ENCODE peak calls at places on chromosomes 13 and 19, in nine cellular contexts. G, V, Q, M, S, J, W, C and I are unnamed samples.

GRCh38 chr13:26964278-26965057 is 203.9 kb upstream of the GPR12 start:
- DNase-seq in G (no peak), V (no peak), Q (no peak), M (no peak), S (no peak), J (no peak), W (peak), C (no peak), I (no peak)

GRCh38 chr19:35718345-35719041 is 690 bp downstream of the KMT2B start:
- DNase-seq in G (peak), V (no peak), Q (no peak), M (no peak), S (peak), J (peak), W (no peak), C (peak), I (no peak)

GRCh38 chr13:45368571-45368970 is 27.6 kb upstream of the TPT1 start:
- DNase-seq in G (no peak), V (no peak), Q (no peak), M (no peak), S (no peak), J (no peak), W (no peak), C (no peak), I (no peak)

GRCh38 chr19:2527171-2527570 is 51.2 kb downstream of the GADD45B start:
- DNase-seq in G (no peak), V (no peak), Q (no peak), M (no peak), S (no peak), J (no peak), W (no peak), C (no peak), I (no peak)

GRCh38 chr19:4991996-4992698 is 23.2 kb downstream of the KDM4B start:
- DNase-seq in G (no peak), V (no peak), Q (no peak), M (no peak), S (no peak), J (no peak), W (no peak), C (no peak), I (no peak)

GRCh38 chr13:25292301-25292700 is 5.0 kb upstream of the MTMR6 start:
- DNase-seq in G (no peak), V (no peak), Q (no peak), M (no peak), S (no peak), J (no peak), W (no peak), C (peak), I (no peak)

GRCh38 chr13:25372275-25373081 is 704 bp downstream of the ATP8A2 start:
- DNase-seq in G (peak), V (peak), Q (no peak), M (no peak), S (no peak), J (no peak), W (no peak), C (peak), I (no peak)

GRCh38 chr19:37334179-37335071 is 36.5 kb upstream of the ZNF527 start:
- DNase-seq in G (peak), V (peak), Q (peak), M (peak), S (peak), J (peak), W (peak), C (peak), I (peak)

GRCh38 chr13:76799696-76800095 is 86.5 kb downstream of the KCTD12 start:
- DNase-seq in G (no peak), V (no peak), Q (no peak), M (no peak), S (no peak), J (no peak), W (no peak), C (no peak), I (no peak)

GRCh38 chr19:593505-593904 is 3.8 kb downstream of the HCN2 start:
- DNase-seq in G (no peak), V (no peak), Q (no peak), M (no peak), S (no peak), J (no peak), W (no peak), C (no peak), I (no peak)

GRCh38 chr13:109919715-109920375 is 133.5 kb upstream of the IRS2 start:
- DNase-seq in G (no peak), V (no peak), Q (no peak), M (no peak), S (no peak), J (no peak), W (peak), C (peak), I (no peak)

GRCh38 chr13:62760724-62761123 is 1345.1 kb upstream of the PCDH20 start:
- DNase-seq in G (no peak), V (no peak), Q (no peak), M (no peak), S (no peak), J (no peak), W (no peak), C (no peak), I (no peak)

GRCh38 chr19:11331502-11331901 is 8.0 kb downstream of the RAB3D start:
- DNase-seq in G (no peak), V (no peak), Q (no peak), M (no peak), S (no peak), J (no peak), W (no peak), C (no peak), I (no peak)

GRCh38 chr13:32940601-32941000 is 75.6 kb upstream of the KL start:
- DNase-seq in G (no peak), V (no peak), Q (no peak), M (no peak), S (peak), J (no peak), W (peak), C (peak), I (no peak)

GRCh38 chr19:38287604-38288003 is 16.4 kb upstream of the C19orf33 start:
- DNase-seq in G (no peak), V (no peak), Q (no peak), M (no peak), S (peak), J (no peak), W (no peak), C (no peak), I (no peak)

GRCh38 chr19:45716314-45717130 is 14.2 kb downstream of the FBXO46 start:
- DNase-seq in G (peak), V (no peak), Q (peak), M (no peak), S (no peak), J (peak), W (peak), C (peak), I (no peak)

GRCh38 chr19:9641810-9642209 is 20.8 kb upstream of the ZNF561 start:
- DNase-seq in G (no peak), V (no peak), Q (no peak), M (no peak), S (no peak), J (no peak), W (no peak), C (no peak), I (no peak)

GRCh38 chr13:28412981-28413380 is 81.9 kb downstream of the FLT1 start:
- DNase-seq in G (no peak), V (no peak), Q (no peak), M (no peak), S (peak), J (no peak), W (no peak), C (no peak), I (no peak)

GRCh38 chr19:343941-344624 is 513 bp downstream of the MIER2 start:
- DNase-seq in G (peak), V (no peak), Q (no peak), M (no peak), S (peak), J (no peak), W (peak), C (peak), I (no peak)

GRCh38 chr19:2458054-2458453 is 1.3 kb upstream of the LMNB2 start:
- DNase-seq in G (no peak), V (no peak), Q (no peak), M (no peak), S (no peak), J (no peak), W (no peak), C (no peak), I (no peak)

GRCh38 chr19:55117063-55117635 is 288 bp downstream of the PPP1R12C start:
- DNase-seq in G (peak), V (no peak), Q (no peak), M (no peak), S (no peak), J (peak), W (no peak), C (peak), I (no peak)

GRCh38 chr19:46776927-46777911 is 11.2 kb downstream of the SLC1A5 start:
- DNase-seq in G (peak), V (no peak), Q (no peak), M (no peak), S (no peak), J (no peak), W (no peak), C (no peak), I (no peak)

GRCh38 chr19:50173144-50173543 is 10.1 kb upstream of the IZUMO2 start:
- DNase-seq in G (no peak), V (no peak), Q (no peak), M (no peak), S (no peak), J (peak), W (no peak), C (no peak), I (no peak)

GRCh38 chr19:36898422-36898821 is 17.7 kb downstream of the ZNF829 start:
- DNase-seq in G (no peak), V (no peak), Q (no peak), M (no peak), S (no peak), J (no peak), W (no peak), C (no peak), I (no peak)

GRCh38 chr19:29978139-29978538 is 36.1 kb downstream of the URI1 start:
- DNase-seq in G (no peak), V (no peak), Q (no peak), M (no peak), S (no peak), J (no peak), W (peak), C (no peak), I (no peak)

GRCh38 chr13:53191091-53191490 is 162.5 kb downstream of the OLFM4 start:
- DNase-seq in G (peak), V (no peak), Q (no peak), M (no peak), S (no peak), J (no peak), W (no peak), C (no peak), I (no peak)

GRCh38 chr19:57279418-57280164 is 694 bp upstream of the ZNF460 start:
- DNase-seq in G (peak), V (peak), Q (peak), M (peak), S (peak), J (peak), W (peak), C (peak), I (peak)

GRCh38 chr13:83452292-83452950 is 429.9 kb downstream of the SLITRK1 start:
- DNase-seq in G (peak), V (no peak), Q (no peak), M (no peak), S (no peak), J (no peak), W (no peak), C (no peak), I (no peak)

GRCh38 chr13:109764474-109765292 is 21.7 kb downstream of the IRS2 start:
- DNase-seq in G (no peak), V (no peak), Q (no peak), M (no peak), S (no peak), J (no peak), W (no peak), C (peak), I (no peak)

GRCh38 chr13:93776936-93777335 is 550.3 kb downstream of the GPC6 start:
- DNase-seq in G (no peak), V (no peak), Q (no peak), M (no peak), S (no peak), J (no peak), W (peak), C (peak), I (no peak)

GRCh38 chr13:47337781-47338507 is 441.1 kb upstream of the HTR2A start:
- DNase-seq in G (peak), V (no peak), Q (no peak), M (no peak), S (no peak), J (no peak), W (peak), C (peak), I (no peak)

GRCh38 chr19:5665781-5666513 is 14.4 kb downstream of the MICOS13 start:
- DNase-seq in G (no peak), V (no peak), Q (no peak), M (no peak), S (no peak), J (no peak), W (peak), C (peak), I (no peak)

GRCh38 chr19:40601061-40601973 is at the start of gene LTBP4:
- DNase-seq in G (peak), V (no peak), Q (no peak), M (peak), S (peak), J (peak), W (no peak), C (peak), I (no peak)
- TF ChIP-seq CTCF in G (no peak), V (peak), Q (no peak), M (peak), S (no peak), J (no peak), W (no peak), C (no peak), I (peak)

GRCh38 chr13:51599444-51600176 is 15.3 kb downstream of the WDFY2 start:
- DNase-seq in G (no peak), V (no peak), Q (no peak), M (no peak), S (no peak), J (no peak), W (no peak), C (no peak), I (no peak)
- TF ChIP-seq CTCF in G (peak), V (no peak), Q (no peak), M (no peak), S (no peak), J (no peak), W (no peak), C (no peak), I (peak)

DNA sequence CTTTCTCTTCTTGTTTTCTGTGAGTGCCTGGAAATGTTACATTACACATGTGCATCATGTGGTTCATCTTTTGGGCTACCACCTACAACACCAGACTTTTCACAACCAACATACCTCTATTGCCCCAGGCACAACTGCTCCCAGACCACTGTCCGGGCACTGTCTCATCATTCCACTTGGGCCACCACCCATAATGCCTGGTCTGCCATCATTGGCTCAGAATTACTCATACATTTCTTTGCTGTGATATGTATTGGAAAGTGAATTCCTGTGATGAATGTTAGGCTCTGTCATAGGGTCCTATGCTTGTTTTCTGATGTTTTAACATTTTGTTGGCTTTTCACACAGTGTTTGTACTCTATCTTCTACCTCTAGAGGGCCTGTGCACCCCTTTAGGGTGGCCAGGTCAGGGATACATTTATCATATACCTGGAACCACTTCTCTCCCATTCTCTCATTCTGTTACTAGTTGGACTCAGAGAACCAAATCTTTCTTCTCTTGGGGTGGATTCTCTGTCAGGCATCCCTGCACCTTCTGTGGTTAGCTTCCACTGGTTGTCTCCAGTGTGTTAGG is 172.8 kb downstream of the NHLRC3 start:
- DNase-seq in G (no peak), V (no peak), Q (no peak), M (no peak), S (no peak), J (no peak), W (no peak), C (peak), I (no peak)
- TF ChIP-seq CTCF in G (peak), V (no peak), Q (no peak), M (no peak), S (no peak), J (no peak), W (no peak), C (no peak), I (no peak)

GRCh38 chr19:13153627-13154240 is 3.5 kb downstream of the IER2 start:
- DNase-seq in G (no peak), V (peak), Q (no peak), M (peak), S (peak), J (peak), W (peak), C (peak), I (no peak)

GRCh38 chr19:13154241-13154778 is 4.1 kb downstream of the IER2 start:
- DNase-seq in G (peak), V (peak), Q (peak), M (peak), S (peak), J (peak), W (peak), C (peak), I (no peak)

GRCh38 chr19:13152356-13152853 is 2.2 kb downstream of the IER2 start:
- DNase-seq in G (no peak), V (no peak), Q (no peak), M (no peak), S (no peak), J (no peak), W (no peak), C (no peak), I (no peak)

GRCh38 chr19:13151605-13152355 is 1.6 kb downstream of the IER2 start:
- DNase-seq in G (peak), V (peak), Q (peak), M (peak), S (peak), J (peak), W (peak), C (peak), I (peak)

GRCh38 chr19:13152854-13153626 is 2.8 kb downstream of the IER2 start:
- DNase-seq in G (peak), V (peak), Q (peak), M (peak), S (peak), J (peak), W (peak), C (peak), I (peak)
- TF ChIP-seq CTCF in G (no peak), V (peak), Q (no peak), M (no peak), S (no peak), J (peak), W (no peak), C (peak), I (peak)